ENCODE peak calls at places on chromosome 18, in four cellular contexts. V is WTC11, R is GM12878, Q is HepG2. U is an unnamed sample.

GRCh38 chr18:40760251-40760650 is 1194.8 kb upstream of the PIK3C3 start:
- DNase-seq in V (no peak), R (no peak), Q (no peak), U (no peak)

GRCh38 chr18:61892683-61893303 is at the start of gene RNF152:
- DNase-seq in V (peak; percentile 53), R (no peak), Q (no peak), U (no peak)

GRCh38 chr18:111292-112014 is 46.9 kb upstream of the USP14 start:
- DNase-seq in V (peak; percentile 85), R (no peak), Q (peak; percentile 59), U (peak; percentile 88)

GRCh38 chr18:67733094-67733493 is 216.6 kb upstream of the DSEL start:
- DNase-seq in V (no peak), R (no peak), Q (no peak), U (no peak)

GRCh38 chr18:70390366-70391090 is 101.7 kb downstream of the SOCS6 start:
- DNase-seq in V (no peak), R (no peak), Q (no peak), U (no peak)

GRCh38 chr18:44922968-44923367 is 242.3 kb downstream of the SETBP1 start:
- DNase-seq in V (no peak), R (no peak), Q (no peak), U (no peak)

GRCh38 chr18:60534539-60534938 is 162.0 kb upstream of the MC4R start:
- DNase-seq in V (no peak), R (no peak), Q (no peak), U (no peak)

GRCh38 chr18:13036622-13037320 is 45.6 kb downstream of the CEP192 start:
- DNase-seq in V (no peak), R (no peak), Q (no peak), U (no peak)

GRCh38 chr18:46379323-46379950 is 275.3 kb downstream of the HAUS1 start:
- DNase-seq in V (no peak), R (no peak), Q (no peak), U (no peak)

GRCh38 chr18:25223211-25223610 is 128.8 kb downstream of the ZNF521 start:
- DNase-seq in V (peak; percentile 63), R (no peak), Q (no peak), U (peak; percentile 72)

GRCh38 chr18:30280861-30281470 is 761.6 kb downstream of the DSC3 start:
- DNase-seq in V (no peak), R (no peak), Q (peak; percentile 42), U (peak; percentile 4)
- TF ChIP-seq ATF2 in V (no peak), R (no peak), Q (no peak), U (no peak)

GRCh38 chr18:48265328-48265727 is 143.9 kb downstream of the ZBTB7C start:
- DNase-seq in V (no peak), R (no peak), Q (no peak), U (no peak)
- TF ChIP-seq CREM in V (no peak), R (no peak), Q (no peak), U (no peak)

GRCh38 chr18:76131738-76132137 is 363.3 kb downstream of the ZNF516 start:
- DNase-seq in V (no peak), R (no peak), Q (no peak), U (no peak)
- TF ChIP-seq ATF2 in V (no peak), R (no peak), Q (no peak), U (no peak)

GRCh38 chr18:3117493-3118192 is 102.1 kb downstream of the MYOM1 start:
- DNase-seq in V (no peak), R (no peak), Q (peak; percentile 95), U (no peak)
- TF ChIP-seq CREM in V (no peak), R (no peak), Q (no peak), U (no peak)

GRCh38 chr18:5488844-5489243 is 55.0 kb downstream of the EPB41L3 start:
- DNase-seq in V (no peak), R (no peak), Q (peak; percentile 3), U (no peak)
- TF ChIP-seq ATF2 in V (no peak), R (no peak), Q (no peak), U (no peak)

DNA sequence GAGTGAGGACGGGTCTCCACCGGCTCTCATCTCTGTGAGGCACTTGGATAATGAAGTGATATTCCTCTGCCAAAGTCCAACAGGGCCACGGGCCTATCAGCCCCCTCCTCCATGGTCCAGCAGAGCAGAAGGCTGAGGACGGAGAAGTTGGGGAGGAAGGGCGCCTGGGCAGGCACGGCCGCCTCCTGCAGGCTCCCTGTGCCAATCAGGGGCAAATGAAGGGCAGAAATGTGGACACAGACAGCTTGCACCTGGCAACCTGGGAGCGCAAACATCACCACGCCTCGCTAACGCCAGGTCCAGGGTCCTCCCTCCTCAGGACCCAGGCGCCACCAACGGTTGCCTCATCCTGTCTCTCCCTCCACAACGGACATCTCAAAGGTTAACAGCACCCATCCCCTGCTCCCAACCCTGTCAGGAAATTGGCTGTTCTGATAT is 24.3 kb downstream of the SMAD7 start:
- DNase-seq in V (no peak), R (no peak), Q (peak; percentile 89), U (no peak)
- TF ChIP-seq CREM in V (no peak), R (no peak), Q (no peak), U (no peak)

GRCh38 chr18:10379511-10379910 is 74.9 kb upstream of the APCDD1 start:
- DNase-seq in V (no peak), R (no peak), Q (no peak), U (no peak)
- TF ChIP-seq ATF2 in V (no peak), R (no peak), Q (no peak), U (no peak)

GRCh38 chr18:27869735-27870134 is 307.2 kb downstream of the CDH2 start:
- DNase-seq in V (no peak), R (no peak), Q (no peak), U (no peak)

DNA sequence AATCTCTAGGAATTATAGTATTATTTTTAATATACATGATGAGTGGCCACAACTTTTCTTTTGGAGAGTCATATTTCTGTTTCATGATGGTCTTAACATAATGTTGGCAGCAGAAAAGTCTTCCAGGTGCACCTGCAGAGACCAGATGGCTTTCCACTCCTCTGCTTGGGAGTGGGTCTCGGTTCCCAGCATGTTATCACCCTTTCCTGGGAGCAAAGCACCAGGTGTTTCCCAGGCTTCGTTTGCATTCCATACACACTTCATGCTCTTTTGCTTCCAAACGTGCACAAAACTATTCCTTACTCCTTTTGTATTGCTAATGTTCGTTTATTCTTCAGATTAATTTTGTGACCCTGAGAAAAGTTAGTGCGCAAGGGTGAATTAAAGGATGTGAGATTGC is 305.2 kb downstream of the CDH2 start:
- DNase-seq in V (no peak), R (no peak), Q (no peak), U (no peak)
- TF ChIP-seq CREM in V (no peak), R (no peak), Q (no peak), U (no peak)

GRCh38 chr18:78571831-78572347 is 407.7 kb upstream of the SALL3 start:
- DNase-seq in V (no peak), R (no peak), Q (no peak), U (no peak)

GRCh38 chr18:78571063-78571785 is 408.4 kb upstream of the SALL3 start:
- DNase-seq in V (no peak), R (no peak), Q (no peak), U (no peak)

GRCh38 chr18:78579449-78579848 is 400.2 kb upstream of the SALL3 start:
- DNase-seq in V (no peak), R (no peak), Q (no peak), U (no peak)

GRCh38 chr18:78576967-78577366 is 402.7 kb upstream of the SALL3 start:
- DNase-seq in V (no peak), R (no peak), Q (no peak), U (no peak)

GRCh38 chr18:78573773-78574172 is 405.8 kb upstream of the SALL3 start:
- DNase-seq in V (no peak), R (no peak), Q (no peak), U (no peak)
- TF ChIP-seq ATF2 in V (no peak), R (no peak), Q (no peak), U (no peak)

DNA sequence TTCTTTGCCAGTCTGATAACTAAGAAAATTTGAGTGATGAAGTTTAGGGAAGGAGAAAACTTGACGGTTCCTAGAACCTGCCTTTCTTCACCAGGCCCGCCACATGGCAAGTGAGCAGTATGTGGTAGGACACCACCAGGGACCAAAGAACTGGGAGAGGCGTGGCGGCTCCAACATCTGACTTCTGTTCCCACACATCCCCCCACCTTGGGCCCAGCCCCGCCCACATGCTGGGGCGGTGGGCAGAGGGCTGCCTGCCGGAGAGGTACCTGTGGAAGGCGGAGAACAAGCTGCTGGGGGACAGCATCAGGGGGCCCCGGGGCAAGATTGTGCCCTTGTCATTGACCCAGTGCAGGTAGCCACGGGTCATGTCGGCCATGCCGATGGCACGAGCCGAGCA is 75.0 kb downstream of the EMILIN2 start:
- DNase-seq in V (no peak), R (no peak), Q (no peak), U (no peak)
- TF ChIP-seq CREM in V (no peak), R (no peak), Q (no peak), U (no peak)

U was measured in K562.